ENCODE peak calls at places on chromosomes 6 and 20, in ten cellular contexts. One of them, this sample, is unnamed.

GRCh38 chr6:410555-411395 is 19.2 kb downstream of the IRF4 start:
- DNase-seq in stimulated activated CD8-positive, alpha-beta memory T cell treated with anti-CD3 and anti-CD28 coated beads, Interleukin-7, amount 100 ng/mL, for 1 hour: no peak
- DNase-seq in amniotic stem cell: no peak
- DNase-seq in effector memory CD4-positive, alpha-beta T cell: no peak
- DNase-seq in activated CD8-positive, alpha-beta memory T cell treated with anti-CD3 and anti-CD28 coated beads for 48 hours: no peak
- DNase-seq in left cardiac atrium: no peak
- DNase-seq in left kidney: no peak
- DNase-seq in A549: no peak
- DNase-seq in stimulated activated CD4-positive, alpha-beta T cell treated with anti-CD3 and anti-CD28 coated beads, Interleukin-1b, Interleukin-23, amount 100 ng/mL, for 24 hours: no peak
- DNase-seq in AG04450: no peak
- DNase-seq in this sample: no peak

GRCh38 chr6:141552031-141552430 is 580.7 kb upstream of the GJE1 start:
- DNase-seq in stimulated activated CD8-positive, alpha-beta memory T cell treated with anti-CD3 and anti-CD28 coated beads, Interleukin-7, amount 100 ng/mL, for 1 hour: no peak
- DNase-seq in amniotic stem cell: no peak
- DNase-seq in effector memory CD4-positive, alpha-beta T cell: no peak
- DNase-seq in activated CD8-positive, alpha-beta memory T cell treated with anti-CD3 and anti-CD28 coated beads for 48 hours: no peak
- DNase-seq in left cardiac atrium: no peak
- DNase-seq in left kidney: no peak
- DNase-seq in A549: no peak
- DNase-seq in stimulated activated CD4-positive, alpha-beta T cell treated with anti-CD3 and anti-CD28 coated beads, Interleukin-1b, Interleukin-23, amount 100 ng/mL, for 24 hours: no peak
- DNase-seq in AG04450: no peak
- DNase-seq in this sample: no peak

GRCh38 chr6:36160147-36160760 is 29.9 kb downstream of the MAPK13 start:
- DNase-seq in stimulated activated CD8-positive, alpha-beta memory T cell treated with anti-CD3 and anti-CD28 coated beads, Interleukin-7, amount 100 ng/mL, for 1 hour: no peak
- DNase-seq in amniotic stem cell: no peak
- DNase-seq in effector memory CD4-positive, alpha-beta T cell: no peak
- DNase-seq in activated CD8-positive, alpha-beta memory T cell treated with anti-CD3 and anti-CD28 coated beads for 48 hours: no peak
- DNase-seq in left cardiac atrium: no peak
- DNase-seq in left kidney: peak; percentile 18
- DNase-seq in A549: no peak
- DNase-seq in stimulated activated CD4-positive, alpha-beta T cell treated with anti-CD3 and anti-CD28 coated beads, Interleukin-1b, Interleukin-23, amount 100 ng/mL, for 24 hours: no peak
- DNase-seq in AG04450: no peak
- DNase-seq in this sample: no peak

GRCh38 chr6:142838821-142839685 is 105.9 kb downstream of the HIVEP2 start:
- DNase-seq in stimulated activated CD8-positive, alpha-beta memory T cell treated with anti-CD3 and anti-CD28 coated beads, Interleukin-7, amount 100 ng/mL, for 1 hour: no peak
- DNase-seq in amniotic stem cell: no peak
- DNase-seq in effector memory CD4-positive, alpha-beta T cell: no peak
- DNase-seq in activated CD8-positive, alpha-beta memory T cell treated with anti-CD3 and anti-CD28 coated beads for 48 hours: no peak
- DNase-seq in left cardiac atrium: no peak
- DNase-seq in left kidney: no peak
- DNase-seq in A549: no peak
- DNase-seq in stimulated activated CD4-positive, alpha-beta T cell treated with anti-CD3 and anti-CD28 coated beads, Interleukin-1b, Interleukin-23, amount 100 ng/mL, for 24 hours: no peak
- DNase-seq in AG04450: no peak
- DNase-seq in this sample: no peak

GRCh38 chr6:130513770-130514169 is 148.0 kb downstream of the TMEM200A start:
- DNase-seq in stimulated activated CD8-positive, alpha-beta memory T cell treated with anti-CD3 and anti-CD28 coated beads, Interleukin-7, amount 100 ng/mL, for 1 hour: peak; percentile 10
- DNase-seq in amniotic stem cell: no peak
- DNase-seq in effector memory CD4-positive, alpha-beta T cell: peak; percentile 45
- DNase-seq in activated CD8-positive, alpha-beta memory T cell treated with anti-CD3 and anti-CD28 coated beads for 48 hours: no peak
- DNase-seq in left cardiac atrium: no peak
- DNase-seq in left kidney: peak; percentile 1
- DNase-seq in A549: no peak
- DNase-seq in stimulated activated CD4-positive, alpha-beta T cell treated with anti-CD3 and anti-CD28 coated beads, Interleukin-1b, Interleukin-23, amount 100 ng/mL, for 24 hours: no peak
- DNase-seq in AG04450: no peak
- DNase-seq in this sample: peak; percentile 53

GRCh38 chr20:49413677-49414076 is 68.8 kb downstream of the KCNB1 start:
- DNase-seq in stimulated activated CD8-positive, alpha-beta memory T cell treated with anti-CD3 and anti-CD28 coated beads, Interleukin-7, amount 100 ng/mL, for 1 hour: no peak
- DNase-seq in amniotic stem cell: no peak
- DNase-seq in effector memory CD4-positive, alpha-beta T cell: no peak
- DNase-seq in activated CD8-positive, alpha-beta memory T cell treated with anti-CD3 and anti-CD28 coated beads for 48 hours: no peak
- DNase-seq in left cardiac atrium: no peak
- DNase-seq in left kidney: no peak
- DNase-seq in A549: no peak
- DNase-seq in stimulated activated CD4-positive, alpha-beta T cell treated with anti-CD3 and anti-CD28 coated beads, Interleukin-1b, Interleukin-23, amount 100 ng/mL, for 24 hours: no peak
- DNase-seq in AG04450: no peak
- DNase-seq in this sample: no peak

GRCh38 chr6:106431405-106431804 is 70.9 kb downstream of the CRYBG1 start:
- DNase-seq in stimulated activated CD8-positive, alpha-beta memory T cell treated with anti-CD3 and anti-CD28 coated beads, Interleukin-7, amount 100 ng/mL, for 1 hour: no peak
- DNase-seq in amniotic stem cell: no peak
- DNase-seq in effector memory CD4-positive, alpha-beta T cell: no peak
- DNase-seq in activated CD8-positive, alpha-beta memory T cell treated with anti-CD3 and anti-CD28 coated beads for 48 hours: no peak
- DNase-seq in left cardiac atrium: no peak
- DNase-seq in left kidney: no peak
- DNase-seq in A549: no peak
- DNase-seq in stimulated activated CD4-positive, alpha-beta T cell treated with anti-CD3 and anti-CD28 coated beads, Interleukin-1b, Interleukin-23, amount 100 ng/mL, for 24 hours: no peak
- DNase-seq in AG04450: no peak
- DNase-seq in this sample: no peak

GRCh38 chr6:21772467-21772866 is 178.9 kb downstream of the SOX4 start:
- DNase-seq in stimulated activated CD8-positive, alpha-beta memory T cell treated with anti-CD3 and anti-CD28 coated beads, Interleukin-7, amount 100 ng/mL, for 1 hour: no peak
- DNase-seq in amniotic stem cell: no peak
- DNase-seq in effector memory CD4-positive, alpha-beta T cell: no peak
- DNase-seq in activated CD8-positive, alpha-beta memory T cell treated with anti-CD3 and anti-CD28 coated beads for 48 hours: no peak
- DNase-seq in left cardiac atrium: no peak
- DNase-seq in left kidney: no peak
- DNase-seq in A549: no peak
- DNase-seq in stimulated activated CD4-positive, alpha-beta T cell treated with anti-CD3 and anti-CD28 coated beads, Interleukin-1b, Interleukin-23, amount 100 ng/mL, for 24 hours: no peak
- DNase-seq in AG04450: no peak
- DNase-seq in this sample: no peak